ENCODE peak calls at places on chromosome 14, in ten cellular contexts. S is memory B cell, E is NCI-H1092, P is AG08395, K is Daoy, Q is cardiac fibroblast, H is left colon, J is type B pancreatic cell, R is fibroblast of pulmonary artery, A is endothelial cell. V is an unnamed sample.

GRCh38 chr14:88825078-88825458 is 617 bp downstream of the TTC8 start:
- DNase-seq in P (no peak), R (peak), J (no peak), H (no peak), Q (peak), K (no peak), S (no peak), E (no peak), A (no peak), V (no peak)

GRCh38 chr14:52076334-52076733 is 7.5 kb upstream of the NID2 start:
- DNase-seq in J (no peak), H (no peak), R (peak), S (no peak), E (no peak), A (no peak), K (peak), P (peak), Q (peak), V (peak)

GRCh38 chr14:52351191-52351560 is 37.1 kb downstream of the PTGER2 start:
- DNase-seq in Q (peak), S (no peak), P (no peak), J (no peak), K (peak), H (no peak), R (peak), E (no peak), A (no peak), V (peak)

GRCh38 chr14:35506461-35506860 is 27.5 kb upstream of the INSM2 start:
- DNase-seq in S (no peak), Q (no peak), A (no peak), R (no peak), J (no peak), H (no peak), P (no peak), E (no peak), K (no peak), V (no peak)

GRCh38 chr14:97444248-97444647 is 647.1 kb downstream of the VRK1 start:
- DNase-seq in E (no peak), J (no peak), K (no peak), Q (no peak), H (no peak), S (no peak), A (no peak), P (no peak), R (no peak), V (no peak)

GRCh38 chr14:22994762-22995275 is 12.5 kb upstream of the AJUBA start:
- DNase-seq in Q (peak), A (no peak), S (no peak), R (peak), P (peak), H (no peak), E (peak), K (peak), J (no peak), V (peak)

GRCh38 chr14:47539065-47539464 is 136.3 kb downstream of the MDGA2 start:
- DNase-seq in Q (no peak), S (no peak), R (peak), P (no peak), E (no peak), A (peak), H (no peak), J (no peak), K (peak), V (peak)

GRCh38 chr14:101249676-101250036 is 311.6 kb upstream of the DIO3 start:
- DNase-seq in K (peak), A (no peak), R (no peak), E (no peak), Q (no peak), S (no peak), J (no peak), P (no peak), H (no peak), V (no peak)

GRCh38 chr14:100810861-100811461 is 15.0 kb upstream of the MEG3 start:
- DNase-seq in P (no peak), Q (no peak), K (peak), J (no peak), A (no peak), H (no peak), R (peak), E (no peak), S (no peak), V (peak)

GRCh38 chr14:75042040-75042439 is 9.2 kb downstream of the MLH3 start:
- DNase-seq in R (no peak), H (no peak), J (no peak), Q (no peak), E (no peak), A (no peak), K (peak), P (no peak), S (no peak), V (no peak)

GRCh38 chr14:24840204-24840893 is 206.4 kb upstream of the GZMB start:
- DNase-seq in P (peak), S (no peak), A (no peak), E (no peak), K (no peak), J (no peak), R (no peak), H (no peak), Q (no peak), V (peak)

GRCh38 chr14:35383569-35384385 is 20.8 kb downstream of the NFKBIA start:
- DNase-seq in Q (no peak), R (no peak), K (no peak), P (no peak), S (no peak), H (no peak), J (no peak), E (no peak), A (no peak), V (no peak)

GRCh38 chr14:80607430-80608200 is 333.9 kb downstream of the CEP128 start:
- DNase-seq in Q (peak), S (no peak), E (no peak), R (peak), A (no peak), J (no peak), H (no peak), P (no peak), K (no peak), V (no peak)

GRCh38 chr14:103066399-103066798 is 9.1 kb upstream of the CDC42BPB start:
- DNase-seq in R (peak), E (no peak), H (peak), J (no peak), P (no peak), K (no peak), Q (peak), S (no peak), A (peak), V (no peak)

GRCh38 chr14:71354801-71355200 is 447.5 kb downstream of the PCNX1 start:
- DNase-seq in H (no peak), R (peak), P (no peak), Q (peak), J (no peak), E (no peak), K (peak), S (no peak), A (no peak), V (no peak)

GRCh38 chr14:105883066-105884005 is 357.0 kb downstream of the TMEM121 start:
- DNase-seq in P (no peak), A (no peak), H (peak), R (no peak), Q (no peak), S (no peak), E (no peak), J (peak), K (no peak), V (no peak)

GRCh38 chr14:67833403-67833802 is 13.8 kb downstream of the RAD51B start:
- DNase-seq in H (no peak), A (no peak), K (no peak), E (no peak), Q (no peak), S (no peak), P (no peak), R (no peak), J (no peak), V (no peak)

GRCh38 chr14:90299408-90299807 is 32.3 kb downstream of the NRDE2 start:
- DNase-seq in S (no peak), P (no peak), Q (no peak), A (no peak), J (no peak), E (no peak), R (no peak), H (no peak), K (no peak), V (no peak)

GRCh38 chr14:104948736-104949031 is 24.0 kb downstream of the PLD4 start:
- DNase-seq in Q (no peak), S (no peak), P (no peak), H (no peak), E (no peak), K (no peak), J (no peak), R (no peak), A (no peak), V (no peak)

GRCh38 chr14:38608244-38608643 is 352.4 kb upstream of the CLEC14A start:
- DNase-seq in P (no peak), R (no peak), J (no peak), E (no peak), Q (no peak), K (no peak), S (no peak), H (no peak), A (no peak), V (no peak)

GRCh38 chr14:63717704-63718103 is 10.2 kb downstream of the SGPP1 start:
- DNase-seq in R (peak), H (no peak), K (no peak), J (no peak), S (no peak), E (no peak), P (no peak), A (no peak), Q (peak), V (peak)

GRCh38 chr14:35927727-35928126 is 101.6 kb downstream of the BRMS1L start:
- DNase-seq in P (no peak), K (peak), S (no peak), A (no peak), H (no peak), R (no peak), E (no peak), J (no peak), Q (peak), V (no peak)

GRCh38 chr14:69260246-69260978 is 454 bp downstream of the GALNT16 start:
- DNase-seq in Q (peak), H (no peak), R (no peak), P (peak), E (no peak), S (no peak), A (peak), J (no peak), K (peak), V (no peak)

GRCh38 chr14:105646175-105646574 is 119.8 kb downstream of the TMEM121 start:
- DNase-seq in Q (no peak), E (no peak), R (no peak), A (no peak), J (no peak), H (no peak), P (no peak), K (no peak), S (no peak), V (no peak)

GRCh38 chr14:97657609-97658008 is 860.4 kb downstream of the VRK1 start:
- DNase-seq in Q (no peak), S (no peak), H (no peak), E (no peak), A (no peak), K (no peak), R (no peak), P (no peak), J (no peak), V (no peak)

GRCh38 chr14:50447491-50447890 is 50.8 kb upstream of the CDKL1 start:
- DNase-seq in E (no peak), R (peak), H (no peak), K (no peak), S (no peak), Q (peak), P (no peak), J (no peak), A (no peak), V (no peak)

V was measured in H4.